ENCODE peak calls at places on chromosomes 16 and 17, in ten cellular contexts. N is sigmoid colon, A is transverse colon, T is SK-N-SH, V is upper lobe of left lung, S is GM12891, C is vagina, Q is prostate gland, G is breast epithelium, W is Panc1. J is an unnamed sample.

GRCh38 chr17:79651751-79652150 is 40.9 kb upstream of the RBFOX3 start:
- DNase-seq in N (peak; percentile 87), A (no peak), T (peak; percentile 17), V (no peak), S (no peak), C (peak; percentile 18), Q (peak; percentile 2), G (no peak), W (no peak), J (no peak)

GRCh38 chr17:62405451-62405850 is 18.2 kb upstream of the METTL2A start:
- DNase-seq in N (no peak), A (no peak), T (no peak), V (no peak), S (no peak), C (no peak), Q (no peak), G (no peak), W (no peak), J (no peak)

GRCh38 chr17:78117027-78117981 is 11.3 kb downstream of the TMC6 start:
- DNase-seq in N (no peak), A (peak; percentile 53), T (peak; percentile 92), V (peak; percentile 88), S (no peak), C (no peak), Q (no peak), G (no peak), W (no peak), J (no peak)

GRCh38 chr16:55471448-55472097 is 7.4 kb upstream of the MMP2 start:
- DNase-seq in N (no peak), A (no peak), T (no peak), V (no peak), S (no peak), C (no peak), Q (no peak), G (no peak), W (no peak), J (no peak)

GRCh38 chr16:33059206-33059605 is 134.8 kb upstream of the TP53TG3C start:
- DNase-seq in N (no peak), A (no peak), T (no peak), V (peak; percentile 27), S (no peak), C (no peak), Q (no peak), G (no peak), W (no peak), J (no peak)

GRCh38 chr16:89430436-89431157 is 59.8 kb downstream of the ANKRD11 start:
- DNase-seq in N (no peak), A (peak; percentile 51), T (no peak), V (no peak), S (no peak), C (no peak), Q (no peak), G (no peak), W (no peak), J (no peak)

GRCh38 chr16:10368984-10369551 is 16.8 kb upstream of the ATF7IP2 start:
- DNase-seq in N (no peak), A (no peak), T (no peak), V (no peak), S (no peak), C (no peak), Q (no peak), G (no peak), W (no peak), J (no peak)

GRCh38 chr17:40672654-40673053 is 7.7 kb upstream of the KRT222 start:
- DNase-seq in N (no peak), A (no peak), T (no peak), V (no peak), S (no peak), C (no peak), Q (no peak), G (no peak), W (no peak), J (no peak)

GRCh38 chr17:16415031-16415924 is at the start of gene TRPV2:
- DNase-seq in N (no peak), A (peak; percentile 65), T (peak; percentile 23), V (peak; percentile 85), S (peak; percentile 60), C (no peak), Q (no peak), G (no peak), W (no peak), J (peak; percentile 64)

GRCh38 chr17:72411124-72411563 is 290.3 kb downstream of the SOX9 start:
- DNase-seq in N (no peak), A (no peak), T (no peak), V (no peak), S (no peak), C (no peak), Q (no peak), G (peak; percentile 49), W (no peak), J (no peak)
- TF ChIP-seq POLR2AphosphoS5 in N (no peak), A (no peak), T (no peak), V (no peak), S (no peak), C (no peak), Q (no peak), G (no peak), W (no peak), J (no peak)

GRCh38 chr17:60151355-60151754 is 1.6 kb downstream of the CA4 start:
- DNase-seq in N (no peak), A (no peak), T (no peak), V (no peak), S (no peak), C (no peak), Q (no peak), G (no peak), W (no peak), J (no peak)

GRCh38 chr17:60146206-60146605 is 3.6 kb upstream of the CA4 start:
- DNase-seq in N (no peak), A (no peak), T (no peak), V (no peak), S (no peak), C (no peak), Q (no peak), G (no peak), W (no peak), J (no peak)

GRCh38 chr17:60147553-60148241 is 2.1 kb upstream of the CA4 start:
- DNase-seq in N (no peak), A (peak; percentile 71), T (no peak), V (no peak), S (no peak), C (no peak), Q (no peak), G (no peak), W (no peak), J (no peak)

GRCh38 chr17:60148300-60148838 is 1.4 kb upstream of the CA4 start:
- DNase-seq in N (no peak), A (no peak), T (peak; percentile 20), V (no peak), S (no peak), C (no peak), Q (no peak), G (no peak), W (no peak), J (no peak)

GRCh38 chr17:60149691-60150582 is at the start of gene CA4:
- DNase-seq in N (no peak), A (no peak), T (peak; percentile 84), V (peak; percentile 86), S (no peak), C (no peak), Q (no peak), G (no peak), W (no peak), J (no peak)
- TF ChIP-seq POLR2AphosphoS5 in N (no peak), A (no peak), T (no peak), V (no peak), S (no peak), C (no peak), Q (no peak), G (no peak), W (no peak), J (no peak)

GRCh38 chr16:30895592-30896202 is 717 bp upstream of the CTF1 start:
- DNase-seq in N (no peak), A (no peak), T (no peak), V (peak; percentile 71), S (no peak), C (no peak), Q (no peak), G (no peak), W (no peak), J (no peak)

GRCh38 chr16:30894540-30895368 is 877 bp upstream of the BCL7C start:
- DNase-seq in N (no peak), A (no peak), T (no peak), V (no peak), S (no peak), C (no peak), Q (peak; percentile 28), G (no peak), W (no peak), J (no peak)

GRCh38 chr16:30893744-30894539 is at the start of gene BCL7C:
- DNase-seq in N (peak; percentile 95), A (peak; percentile 95), T (peak; percentile 96), V (peak; percentile 99), S (peak; percentile 85), C (no peak), Q (peak; percentile 89), G (peak; percentile 89), W (no peak), J (peak; percentile 82)

GRCh38 chr16:30896890-30897730 is 696 bp downstream of the CTF1 start:
- DNase-seq in N (peak; percentile 97), A (peak; percentile 91), T (peak; percentile 90), V (peak; percentile 96), S (peak; percentile 59), C (no peak), Q (peak; percentile 89), G (peak; percentile 90), W (peak; percentile 61), J (peak; percentile 69)

DNA sequence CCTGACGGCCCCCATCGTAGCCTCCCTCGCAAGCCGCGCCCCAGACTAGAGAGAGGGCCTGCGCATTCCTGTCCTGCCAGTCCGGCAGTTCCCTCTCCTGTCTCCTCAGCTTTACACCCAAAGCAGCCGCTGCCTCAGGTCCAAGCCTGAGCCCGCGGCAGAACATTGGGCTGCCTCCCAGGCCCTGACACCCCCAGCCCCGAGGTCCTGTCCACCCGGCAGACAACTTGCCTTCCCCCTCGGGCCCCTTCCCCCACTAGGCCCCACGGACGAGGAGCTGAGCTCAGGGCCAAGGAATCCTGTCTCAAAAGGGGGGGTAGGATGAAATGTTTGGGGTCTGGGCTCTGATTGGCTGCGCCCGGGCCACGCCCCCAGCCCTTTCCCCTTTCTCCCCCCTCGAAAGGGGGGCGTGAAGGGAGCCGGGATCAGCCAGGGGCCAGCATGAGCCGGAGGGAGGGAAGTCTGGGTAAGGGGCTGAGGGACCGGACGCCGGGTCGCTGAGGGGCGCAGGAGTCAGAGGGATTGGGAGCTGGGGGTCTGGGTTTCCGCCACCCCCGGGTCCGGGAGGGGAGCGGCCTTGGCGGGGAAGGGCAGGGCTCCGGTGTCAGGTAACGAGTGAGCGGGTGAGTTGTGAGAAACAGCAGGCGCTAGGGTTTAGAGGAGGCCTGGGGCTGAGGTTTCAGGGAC is at the start of gene CTF1:
- DNase-seq in N (peak; percentile 93), A (peak; percentile 62), T (peak; percentile 85), V (peak; percentile 94), S (no peak), C (no peak), Q (peak; percentile 76), G (peak; percentile 82), W (no peak), J (no peak)
- TF ChIP-seq POLR2AphosphoS5 in N (peak; percentile 82), A (peak; percentile 66), T (no peak), V (peak; percentile 38), S (no peak), C (peak; percentile 65), Q (peak; percentile 72), G (peak; percentile 78), W (no peak), J (no peak)

DNA sequence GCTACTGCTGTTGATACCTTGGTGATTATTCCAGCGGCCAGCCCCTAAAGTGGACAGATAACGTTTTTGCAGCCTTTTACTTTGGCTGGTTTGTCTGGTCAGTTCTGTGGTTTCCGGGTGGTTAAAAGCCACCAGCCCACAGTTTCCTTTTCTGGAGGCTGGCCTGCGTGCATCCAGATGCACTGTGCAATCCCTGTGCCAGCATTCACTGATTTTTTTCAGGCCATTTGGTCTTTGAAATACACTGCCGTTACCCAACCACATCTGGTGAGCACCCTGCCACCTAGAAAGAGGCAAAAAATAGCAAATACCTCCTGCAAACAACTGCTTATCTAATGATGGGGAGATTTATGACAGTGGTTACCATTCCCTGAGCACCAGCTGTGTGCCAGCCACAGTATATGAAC is 797 bp downstream of the NUDT7 start:
- DNase-seq in N (peak; percentile 65), A (peak; percentile 21), T (peak; percentile 58), V (no peak), S (no peak), C (no peak), Q (no peak), G (no peak), W (no peak), J (no peak)
- TF ChIP-seq POLR2AphosphoS5 in N (no peak), A (no peak), T (peak; percentile 13), V (no peak), S (no peak), C (no peak), Q (no peak), G (no peak), W (no peak), J (no peak)

J was measured in GM12892.